ENCODE peak calls at places on chromosomes 11 and 22, in eight cellular contexts. One of them, this sample, is unnamed.

GRCh38 chr11:132114185-132114584 is 743.8 kb downstream of the NTM start:
- DNase-seq in globus pallidus: peak; percentile 64
- DNase-seq in lower lobe of right lung: no peak
- DNase-seq in Daoy: peak; percentile 58
- DNase-seq in activated CD4-positive, alpha-beta T cell treated with anti-CD3 and anti-CD28 coated beads, Interleukin-2, amount 50 U/mL, for 48 hours: no peak
- DNase-seq in esophagus squamous epithelium: no peak
- DNase-seq in ACHN: peak; percentile 39
- DNase-seq in activated effector memory CD4-positive, alpha-beta T cell treated with anti-CD3 and anti-CD28 coated beads, Interleukin-2, amount 50 U/mL, for 16 hours: no peak
- DNase-seq in this sample: no peak

GRCh38 chr11:126833020-126833419 is 167.6 kb downstream of the KIRREL3 start:
- DNase-seq in globus pallidus: no peak
- DNase-seq in lower lobe of right lung: no peak
- DNase-seq in Daoy: no peak
- DNase-seq in activated CD4-positive, alpha-beta T cell treated with anti-CD3 and anti-CD28 coated beads, Interleukin-2, amount 50 U/mL, for 48 hours: no peak
- DNase-seq in esophagus squamous epithelium: no peak
- DNase-seq in ACHN: no peak
- DNase-seq in activated effector memory CD4-positive, alpha-beta T cell treated with anti-CD3 and anti-CD28 coated beads, Interleukin-2, amount 50 U/mL, for 16 hours: no peak
- DNase-seq in this sample: no peak

GRCh38 chr11:37509471-37509870 is 911.4 kb upstream of the RAG2 start:
- DNase-seq in globus pallidus: no peak
- DNase-seq in lower lobe of right lung: no peak
- DNase-seq in Daoy: no peak
- DNase-seq in activated CD4-positive, alpha-beta T cell treated with anti-CD3 and anti-CD28 coated beads, Interleukin-2, amount 50 U/mL, for 48 hours: no peak
- DNase-seq in esophagus squamous epithelium: no peak
- DNase-seq in ACHN: no peak
- DNase-seq in activated effector memory CD4-positive, alpha-beta T cell treated with anti-CD3 and anti-CD28 coated beads, Interleukin-2, amount 50 U/mL, for 16 hours: no peak
- DNase-seq in this sample: no peak

GRCh38 chr11:62140302-62141110 is 16.7 kb downstream of the INCENP start:
- DNase-seq in globus pallidus: no peak
- DNase-seq in lower lobe of right lung: no peak
- DNase-seq in Daoy: no peak
- DNase-seq in activated CD4-positive, alpha-beta T cell treated with anti-CD3 and anti-CD28 coated beads, Interleukin-2, amount 50 U/mL, for 48 hours: no peak
- DNase-seq in esophagus squamous epithelium: no peak
- DNase-seq in ACHN: no peak
- DNase-seq in activated effector memory CD4-positive, alpha-beta T cell treated with anti-CD3 and anti-CD28 coated beads, Interleukin-2, amount 50 U/mL, for 16 hours: peak; percentile 56
- DNase-seq in this sample: no peak

GRCh38 chr11:119729581-119730346 is 764 bp upstream of the NECTIN1 start:
- DNase-seq in globus pallidus: peak; percentile 74
- DNase-seq in lower lobe of right lung: peak; percentile 78
- DNase-seq in Daoy: peak; percentile 67
- DNase-seq in activated CD4-positive, alpha-beta T cell treated with anti-CD3 and anti-CD28 coated beads, Interleukin-2, amount 50 U/mL, for 48 hours: no peak
- DNase-seq in esophagus squamous epithelium: no peak
- DNase-seq in ACHN: peak; percentile 37
- DNase-seq in activated effector memory CD4-positive, alpha-beta T cell treated with anti-CD3 and anti-CD28 coated beads, Interleukin-2, amount 50 U/mL, for 16 hours: no peak
- DNase-seq in this sample: peak; percentile 81

GRCh38 chr11:65180877-65181568 is 705 bp upstream of the CAPN1 start:
- DNase-seq in globus pallidus: peak; percentile 19
- DNase-seq in lower lobe of right lung: peak; percentile 79
- DNase-seq in Daoy: peak; percentile 69
- DNase-seq in activated CD4-positive, alpha-beta T cell treated with anti-CD3 and anti-CD28 coated beads, Interleukin-2, amount 50 U/mL, for 48 hours: peak; percentile 68
- DNase-seq in esophagus squamous epithelium: no peak
- DNase-seq in ACHN: peak; percentile 66
- DNase-seq in activated effector memory CD4-positive, alpha-beta T cell treated with anti-CD3 and anti-CD28 coated beads, Interleukin-2, amount 50 U/mL, for 16 hours: peak; percentile 86
- DNase-seq in this sample: peak; percentile 82

GRCh38 chr11:72239849-72240460 is 4.0 kb downstream of the PHOX2A start:
- DNase-seq in globus pallidus: no peak
- DNase-seq in lower lobe of right lung: peak; percentile 78
- DNase-seq in Daoy: peak; percentile 48
- DNase-seq in activated CD4-positive, alpha-beta T cell treated with anti-CD3 and anti-CD28 coated beads, Interleukin-2, amount 50 U/mL, for 48 hours: peak; percentile 13
- DNase-seq in esophagus squamous epithelium: no peak
- DNase-seq in ACHN: peak; percentile 20
- DNase-seq in activated effector memory CD4-positive, alpha-beta T cell treated with anti-CD3 and anti-CD28 coated beads, Interleukin-2, amount 50 U/mL, for 16 hours: peak; percentile 61
- DNase-seq in this sample: peak; percentile 85

GRCh38 chr11:18706330-18707243 is 8.0 kb downstream of the TMEM86A start:
- DNase-seq in globus pallidus: no peak
- DNase-seq in lower lobe of right lung: peak; percentile 67
- DNase-seq in Daoy: peak; percentile 36
- DNase-seq in activated CD4-positive, alpha-beta T cell treated with anti-CD3 and anti-CD28 coated beads, Interleukin-2, amount 50 U/mL, for 48 hours: peak; percentile 32
- DNase-seq in esophagus squamous epithelium: no peak
- DNase-seq in ACHN: no peak
- DNase-seq in activated effector memory CD4-positive, alpha-beta T cell treated with anti-CD3 and anti-CD28 coated beads, Interleukin-2, amount 50 U/mL, for 16 hours: peak; percentile 83
- DNase-seq in this sample: peak; percentile 82

GRCh38 chr22:49983148-49984042 is 22.8 kb downstream of the PIM3 start:
- DNase-seq in globus pallidus: no peak
- DNase-seq in lower lobe of right lung: peak; percentile 52
- DNase-seq in Daoy: peak; percentile 19
- DNase-seq in activated CD4-positive, alpha-beta T cell treated with anti-CD3 and anti-CD28 coated beads, Interleukin-2, amount 50 U/mL, for 48 hours: no peak
- DNase-seq in esophagus squamous epithelium: no peak
- DNase-seq in ACHN: no peak
- DNase-seq in activated effector memory CD4-positive, alpha-beta T cell treated with anti-CD3 and anti-CD28 coated beads, Interleukin-2, amount 50 U/mL, for 16 hours: peak; percentile 81
- DNase-seq in this sample: no peak

GRCh38 chr11:78789365-78789764 is 214.7 kb upstream of the NARS2 start:
- DNase-seq in globus pallidus: no peak
- DNase-seq in lower lobe of right lung: no peak
- DNase-seq in Daoy: no peak
- DNase-seq in activated CD4-positive, alpha-beta T cell treated with anti-CD3 and anti-CD28 coated beads, Interleukin-2, amount 50 U/mL, for 48 hours: no peak
- DNase-seq in esophagus squamous epithelium: no peak
- DNase-seq in ACHN: no peak
- DNase-seq in activated effector memory CD4-positive, alpha-beta T cell treated with anti-CD3 and anti-CD28 coated beads, Interleukin-2, amount 50 U/mL, for 16 hours: no peak
- DNase-seq in this sample: no peak

GRCh38 chr11:72140661-72141060 is 5.1 kb downstream of the FOLR3 start:
- DNase-seq in globus pallidus: no peak
- DNase-seq in lower lobe of right lung: no peak
- DNase-seq in Daoy: peak; percentile 10
- DNase-seq in activated CD4-positive, alpha-beta T cell treated with anti-CD3 and anti-CD28 coated beads, Interleukin-2, amount 50 U/mL, for 48 hours: no peak
- DNase-seq in esophagus squamous epithelium: no peak
- DNase-seq in ACHN: peak; percentile 70
- DNase-seq in activated effector memory CD4-positive, alpha-beta T cell treated with anti-CD3 and anti-CD28 coated beads, Interleukin-2, amount 50 U/mL, for 16 hours: no peak
- DNase-seq in this sample: no peak

GRCh38 chr11:12189543-12190235 is 79.3 kb downstream of the MICAL2 start:
- DNase-seq in globus pallidus: no peak
- DNase-seq in lower lobe of right lung: no peak
- DNase-seq in Daoy: peak; percentile 71
- DNase-seq in activated CD4-positive, alpha-beta T cell treated with anti-CD3 and anti-CD28 coated beads, Interleukin-2, amount 50 U/mL, for 48 hours: no peak
- DNase-seq in esophagus squamous epithelium: no peak
- DNase-seq in ACHN: no peak
- DNase-seq in activated effector memory CD4-positive, alpha-beta T cell treated with anti-CD3 and anti-CD28 coated beads, Interleukin-2, amount 50 U/mL, for 16 hours: peak; percentile 84
- DNase-seq in this sample: no peak

GRCh38 chr11:46615756-46616155 is 1.3 kb downstream of the HARBI1 start:
- DNase-seq in globus pallidus: no peak
- DNase-seq in lower lobe of right lung: no peak
- DNase-seq in Daoy: no peak
- DNase-seq in activated CD4-positive, alpha-beta T cell treated with anti-CD3 and anti-CD28 coated beads, Interleukin-2, amount 50 U/mL, for 48 hours: no peak
- DNase-seq in esophagus squamous epithelium: no peak
- DNase-seq in ACHN: no peak
- DNase-seq in activated effector memory CD4-positive, alpha-beta T cell treated with anti-CD3 and anti-CD28 coated beads, Interleukin-2, amount 50 U/mL, for 16 hours: no peak
- DNase-seq in this sample: no peak

GRCh38 chr11:1863352-1864215 is 10.7 kb downstream of the LSP1 start:
- DNase-seq in globus pallidus: peak; percentile 75
- DNase-seq in lower lobe of right lung: peak; percentile 79
- DNase-seq in Daoy: peak; percentile 83
- DNase-seq in activated CD4-positive, alpha-beta T cell treated with anti-CD3 and anti-CD28 coated beads, Interleukin-2, amount 50 U/mL, for 48 hours: no peak
- DNase-seq in esophagus squamous epithelium: no peak
- DNase-seq in ACHN: peak; percentile 68
- DNase-seq in activated effector memory CD4-positive, alpha-beta T cell treated with anti-CD3 and anti-CD28 coated beads, Interleukin-2, amount 50 U/mL, for 16 hours: no peak
- DNase-seq in this sample: peak; percentile 94

GRCh38 chr11:20609727-20610707 is 10.6 kb downstream of the SLC6A5 start:
- DNase-seq in globus pallidus: peak; percentile 46
- DNase-seq in lower lobe of right lung: peak; percentile 78
- DNase-seq in Daoy: peak; percentile 76
- DNase-seq in activated CD4-positive, alpha-beta T cell treated with anti-CD3 and anti-CD28 coated beads, Interleukin-2, amount 50 U/mL, for 48 hours: peak; percentile 70
- DNase-seq in esophagus squamous epithelium: no peak
- DNase-seq in ACHN: peak; percentile 79
- DNase-seq in activated effector memory CD4-positive, alpha-beta T cell treated with anti-CD3 and anti-CD28 coated beads, Interleukin-2, amount 50 U/mL, for 16 hours: peak; percentile 80
- DNase-seq in this sample: peak; percentile 74

GRCh38 chr11:111378773-111379499 is at the start of gene POU2AF1:
- DNase-seq in globus pallidus: no peak
- DNase-seq in lower lobe of right lung: no peak
- DNase-seq in Daoy: peak; percentile 58
- DNase-seq in activated CD4-positive, alpha-beta T cell treated with anti-CD3 and anti-CD28 coated beads, Interleukin-2, amount 50 U/mL, for 48 hours: peak; percentile 79
- DNase-seq in esophagus squamous epithelium: peak; percentile 22
- DNase-seq in ACHN: no peak
- DNase-seq in activated effector memory CD4-positive, alpha-beta T cell treated with anti-CD3 and anti-CD28 coated beads, Interleukin-2, amount 50 U/mL, for 16 hours: peak; percentile 87
- DNase-seq in this sample: no peak

GRCh38 chr11:133678211-133678610 is 145.9 kb upstream of the OPCML start:
- DNase-seq in globus pallidus: no peak
- DNase-seq in lower lobe of right lung: no peak
- DNase-seq in Daoy: no peak
- DNase-seq in activated CD4-positive, alpha-beta T cell treated with anti-CD3 and anti-CD28 coated beads, Interleukin-2, amount 50 U/mL, for 48 hours: no peak
- DNase-seq in esophagus squamous epithelium: no peak
- DNase-seq in ACHN: no peak
- DNase-seq in activated effector memory CD4-positive, alpha-beta T cell treated with anti-CD3 and anti-CD28 coated beads, Interleukin-2, amount 50 U/mL, for 16 hours: no peak
- DNase-seq in this sample: no peak

GRCh38 chr11:70477607-70478006 is 79.3 kb downstream of the CTTN start:
- DNase-seq in globus pallidus: no peak
- DNase-seq in lower lobe of right lung: peak; percentile 22
- DNase-seq in Daoy: no peak
- DNase-seq in activated CD4-positive, alpha-beta T cell treated with anti-CD3 and anti-CD28 coated beads, Interleukin-2, amount 50 U/mL, for 48 hours: no peak
- DNase-seq in esophagus squamous epithelium: no peak
- DNase-seq in ACHN: no peak
- DNase-seq in activated effector memory CD4-positive, alpha-beta T cell treated with anti-CD3 and anti-CD28 coated beads, Interleukin-2, amount 50 U/mL, for 16 hours: no peak
- DNase-seq in this sample: no peak

GRCh38 chr11:65169164-65169641 is 830 bp upstream of the SPDYC start:
- DNase-seq in globus pallidus: no peak
- DNase-seq in lower lobe of right lung: no peak
- DNase-seq in Daoy: peak; percentile 76
- DNase-seq in activated CD4-positive, alpha-beta T cell treated with anti-CD3 and anti-CD28 coated beads, Interleukin-2, amount 50 U/mL, for 48 hours: no peak
- DNase-seq in esophagus squamous epithelium: no peak
- DNase-seq in ACHN: no peak
- DNase-seq in activated effector memory CD4-positive, alpha-beta T cell treated with anti-CD3 and anti-CD28 coated beads, Interleukin-2, amount 50 U/mL, for 16 hours: no peak
- DNase-seq in this sample: no peak

GRCh38 chr22:46084943-46085830 is 65.1 kb upstream of the PPARA start:
- DNase-seq in globus pallidus: peak; percentile 85
- DNase-seq in lower lobe of right lung: peak; percentile 87
- DNase-seq in Daoy: peak; percentile 88
- DNase-seq in activated CD4-positive, alpha-beta T cell treated with anti-CD3 and anti-CD28 coated beads, Interleukin-2, amount 50 U/mL, for 48 hours: no peak
- DNase-seq in esophagus squamous epithelium: no peak
- DNase-seq in ACHN: no peak
- DNase-seq in activated effector memory CD4-positive, alpha-beta T cell treated with anti-CD3 and anti-CD28 coated beads, Interleukin-2, amount 50 U/mL, for 16 hours: no peak
- DNase-seq in this sample: peak; percentile 95

GRCh38 chr22:36323855-36324331 is 63.9 kb downstream of the MYH9 start:
- DNase-seq in globus pallidus: no peak
- DNase-seq in lower lobe of right lung: no peak
- DNase-seq in Daoy: no peak
- DNase-seq in activated CD4-positive, alpha-beta T cell treated with anti-CD3 and anti-CD28 coated beads, Interleukin-2, amount 50 U/mL, for 48 hours: no peak
- DNase-seq in esophagus squamous epithelium: no peak
- DNase-seq in ACHN: no peak
- DNase-seq in activated effector memory CD4-positive, alpha-beta T cell treated with anti-CD3 and anti-CD28 coated beads, Interleukin-2, amount 50 U/mL, for 16 hours: no peak
- DNase-seq in this sample: no peak

GRCh38 chr11:75244052-75244814 is 3.7 kb downstream of the TPBGL start:
- DNase-seq in globus pallidus: no peak
- DNase-seq in lower lobe of right lung: no peak
- DNase-seq in Daoy: no peak
- DNase-seq in activated CD4-positive, alpha-beta T cell treated with anti-CD3 and anti-CD28 coated beads, Interleukin-2, amount 50 U/mL, for 48 hours: no peak
- DNase-seq in esophagus squamous epithelium: no peak
- DNase-seq in ACHN: no peak
- DNase-seq in activated effector memory CD4-positive, alpha-beta T cell treated with anti-CD3 and anti-CD28 coated beads, Interleukin-2, amount 50 U/mL, for 16 hours: peak; percentile 47
- DNase-seq in this sample: no peak

GRCh38 chr22:39731881-39732555 is 161.5 kb downstream of the CACNA1I start:
- DNase-seq in globus pallidus: no peak
- DNase-seq in lower lobe of right lung: no peak
- DNase-seq in Daoy: no peak
- DNase-seq in activated CD4-positive, alpha-beta T cell treated with anti-CD3 and anti-CD28 coated beads, Interleukin-2, amount 50 U/mL, for 48 hours: no peak
- DNase-seq in esophagus squamous epithelium: no peak
- DNase-seq in ACHN: no peak
- DNase-seq in activated effector memory CD4-positive, alpha-beta T cell treated with anti-CD3 and anti-CD28 coated beads, Interleukin-2, amount 50 U/mL, for 16 hours: no peak
- DNase-seq in this sample: no peak

GRCh38 chr11:134592391-134592990 is 180.4 kb upstream of the B3GAT1 start:
- DNase-seq in globus pallidus: no peak
- DNase-seq in lower lobe of right lung: peak; percentile 50
- DNase-seq in Daoy: peak; percentile 71
- DNase-seq in activated CD4-positive, alpha-beta T cell treated with anti-CD3 and anti-CD28 coated beads, Interleukin-2, amount 50 U/mL, for 48 hours: peak; percentile 67
- DNase-seq in esophagus squamous epithelium: no peak
- DNase-seq in ACHN: peak; percentile 37
- DNase-seq in activated effector memory CD4-positive, alpha-beta T cell treated with anti-CD3 and anti-CD28 coated beads, Interleukin-2, amount 50 U/mL, for 16 hours: peak; percentile 71
- DNase-seq in this sample: no peak

GRCh38 chr11:35602979-35603378 is 15.3 kb upstream of the FJX1 start:
- DNase-seq in globus pallidus: no peak
- DNase-seq in lower lobe of right lung: no peak
- DNase-seq in Daoy: no peak
- DNase-seq in activated CD4-positive, alpha-beta T cell treated with anti-CD3 and anti-CD28 coated beads, Interleukin-2, amount 50 U/mL, for 48 hours: no peak
- DNase-seq in esophagus squamous epithelium: no peak
- DNase-seq in ACHN: no peak
- DNase-seq in activated effector memory CD4-positive, alpha-beta T cell treated with anti-CD3 and anti-CD28 coated beads, Interleukin-2, amount 50 U/mL, for 16 hours: no peak
- DNase-seq in this sample: no peak

GRCh38 chr11:8593935-8594909 is at the start of gene STK33:
- DNase-seq in globus pallidus: no peak
- DNase-seq in lower lobe of right lung: peak; percentile 76
- DNase-seq in Daoy: peak; percentile 74
- DNase-seq in activated CD4-positive, alpha-beta T cell treated with anti-CD3 and anti-CD28 coated beads, Interleukin-2, amount 50 U/mL, for 48 hours: peak; percentile 42
- DNase-seq in esophagus squamous epithelium: no peak
- DNase-seq in ACHN: peak; percentile 60
- DNase-seq in activated effector memory CD4-positive, alpha-beta T cell treated with anti-CD3 and anti-CD28 coated beads, Interleukin-2, amount 50 U/mL, for 16 hours: peak; percentile 67
- DNase-seq in this sample: peak; percentile 71

GRCh38 chr22:36352775-36353507 is 34.8 kb downstream of the MYH9 start:
- DNase-seq in globus pallidus: no peak
- DNase-seq in lower lobe of right lung: peak; percentile 55
- DNase-seq in Daoy: peak; percentile 70
- DNase-seq in activated CD4-positive, alpha-beta T cell treated with anti-CD3 and anti-CD28 coated beads, Interleukin-2, amount 50 U/mL, for 48 hours: no peak
- DNase-seq in esophagus squamous epithelium: no peak
- DNase-seq in ACHN: no peak
- DNase-seq in activated effector memory CD4-positive, alpha-beta T cell treated with anti-CD3 and anti-CD28 coated beads, Interleukin-2, amount 50 U/mL, for 16 hours: peak; percentile 81
- DNase-seq in this sample: no peak

GRCh38 chr22:46102159-46102558 is 48.2 kb upstream of the PPARA start:
- DNase-seq in globus pallidus: no peak
- DNase-seq in lower lobe of right lung: no peak
- DNase-seq in Daoy: no peak
- DNase-seq in activated CD4-positive, alpha-beta T cell treated with anti-CD3 and anti-CD28 coated beads, Interleukin-2, amount 50 U/mL, for 48 hours: no peak
- DNase-seq in esophagus squamous epithelium: no peak
- DNase-seq in ACHN: no peak
- DNase-seq in activated effector memory CD4-positive, alpha-beta T cell treated with anti-CD3 and anti-CD28 coated beads, Interleukin-2, amount 50 U/mL, for 16 hours: no peak
- DNase-seq in this sample: no peak

GRCh38 chr11:73376803-73377629 is 817 bp downstream of the RELT start:
- DNase-seq in globus pallidus: peak; percentile 57
- DNase-seq in lower lobe of right lung: peak; percentile 71
- DNase-seq in Daoy: peak; percentile 72
- DNase-seq in activated CD4-positive, alpha-beta T cell treated with anti-CD3 and anti-CD28 coated beads, Interleukin-2, amount 50 U/mL, for 48 hours: peak; percentile 67
- DNase-seq in esophagus squamous epithelium: no peak
- DNase-seq in ACHN: peak; percentile 56
- DNase-seq in activated effector memory CD4-positive, alpha-beta T cell treated with anti-CD3 and anti-CD28 coated beads, Interleukin-2, amount 50 U/mL, for 16 hours: peak; percentile 85
- DNase-seq in this sample: peak; percentile 78

GRCh38 chr11:65468874-65469333 is 29.9 kb upstream of the MALAT1 start:
- DNase-seq in globus pallidus: no peak
- DNase-seq in lower lobe of right lung: peak; percentile 91
- DNase-seq in Daoy: peak; percentile 58
- DNase-seq in activated CD4-positive, alpha-beta T cell treated with anti-CD3 and anti-CD28 coated beads, Interleukin-2, amount 50 U/mL, for 48 hours: peak; percentile 72
- DNase-seq in esophagus squamous epithelium: no peak
- DNase-seq in ACHN: peak; percentile 32
- DNase-seq in activated effector memory CD4-positive, alpha-beta T cell treated with anti-CD3 and anti-CD28 coated beads, Interleukin-2, amount 50 U/mL, for 16 hours: peak; percentile 76
- DNase-seq in this sample: peak; percentile 78

GRCh38 chr22:45083659-45084305 is 74.0 kb upstream of the PHF21B start:
- DNase-seq in globus pallidus: no peak
- DNase-seq in lower lobe of right lung: no peak
- DNase-seq in Daoy: peak; percentile 85
- DNase-seq in activated CD4-positive, alpha-beta T cell treated with anti-CD3 and anti-CD28 coated beads, Interleukin-2, amount 50 U/mL, for 48 hours: peak; percentile 33
- DNase-seq in esophagus squamous epithelium: no peak
- DNase-seq in ACHN: peak; percentile 22
- DNase-seq in activated effector memory CD4-positive, alpha-beta T cell treated with anti-CD3 and anti-CD28 coated beads, Interleukin-2, amount 50 U/mL, for 16 hours: no peak
- DNase-seq in this sample: no peak

GRCh38 chr11:9771126-9771624 is 107.3 kb downstream of the SWAP70 start:
- DNase-seq in globus pallidus: no peak
- DNase-seq in lower lobe of right lung: no peak
- DNase-seq in Daoy: no peak
- DNase-seq in activated CD4-positive, alpha-beta T cell treated with anti-CD3 and anti-CD28 coated beads, Interleukin-2, amount 50 U/mL, for 48 hours: no peak
- DNase-seq in esophagus squamous epithelium: no peak
- DNase-seq in ACHN: no peak
- DNase-seq in activated effector memory CD4-positive, alpha-beta T cell treated with anti-CD3 and anti-CD28 coated beads, Interleukin-2, amount 50 U/mL, for 16 hours: no peak
- DNase-seq in this sample: no peak

GRCh38 chr11:71164186-71164585 is 88.2 kb downstream of the SHANK2 start:
- DNase-seq in globus pallidus: no peak
- DNase-seq in lower lobe of right lung: no peak
- DNase-seq in Daoy: no peak
- DNase-seq in activated CD4-positive, alpha-beta T cell treated with anti-CD3 and anti-CD28 coated beads, Interleukin-2, amount 50 U/mL, for 48 hours: no peak
- DNase-seq in esophagus squamous epithelium: no peak
- DNase-seq in ACHN: no peak
- DNase-seq in activated effector memory CD4-positive, alpha-beta T cell treated with anti-CD3 and anti-CD28 coated beads, Interleukin-2, amount 50 U/mL, for 16 hours: peak; percentile 28
- DNase-seq in this sample: peak; percentile 25

GRCh38 chr11:45145421-45146071 is 893 bp upstream of the PRDM11 start:
- DNase-seq in globus pallidus: peak; percentile 14
- DNase-seq in lower lobe of right lung: no peak
- DNase-seq in Daoy: peak; percentile 52
- DNase-seq in activated CD4-positive, alpha-beta T cell treated with anti-CD3 and anti-CD28 coated beads, Interleukin-2, amount 50 U/mL, for 48 hours: no peak
- DNase-seq in esophagus squamous epithelium: no peak
- DNase-seq in ACHN: no peak
- DNase-seq in activated effector memory CD4-positive, alpha-beta T cell treated with anti-CD3 and anti-CD28 coated beads, Interleukin-2, amount 50 U/mL, for 16 hours: peak; percentile 62
- DNase-seq in this sample: peak; percentile 75

This sample was measured in sigmoid colon.